ENCODE peak calls at places on chromosomes 1 and 21, in four cellular contexts. L is K562, Y is HepG2, X is GM12878. R is an unnamed sample. For H3K79me2, the result is how much of the 10 kb centered on the place peaks cover.

GRCh38 chr21:15768045-15768601 is 38.3 kb downstream of the USP25 start:
- DNase-seq in L (no peak), Y (no peak), X (no peak), R (no peak)

GRCh38 chr1:210321131-210321530 is 7.6 kb upstream of the HHAT start:
- DNase-seq in L (no peak), Y (no peak), X (no peak), R (no peak)

GRCh38 chr1:235945775-235946565 is 79.3 kb upstream of the LYST start:
- DNase-seq in L (no peak), Y (peak), X (peak), R (no peak)

GRCh38 chr1:206570529-206570928 is 41.7 kb downstream of the EIF2D start:
- DNase-seq in L (no peak), Y (no peak), X (no peak), R (no peak)

GRCh38 chr1:58251415-58252073 is 295.0 kb downstream of the OMA1 start:
- DNase-seq in L (peak), Y (peak), X (no peak), R (peak)

GRCh38 chr1:10737268-10737624 is 59.2 kb downstream of the CASZ1 start:
- DNase-seq in L (no peak), Y (no peak), X (no peak), R (no peak)

GRCh38 chr1:166673722-166674121 is 165.6 kb upstream of the POGK start:
- DNase-seq in L (no peak), Y (no peak), X (no peak), R (no peak)

GRCh38 chr1:176791911-176792310 is 328.9 kb downstream of the PAPPA2 start:
- DNase-seq in L (no peak), Y (no peak), X (no peak), R (no peak)

GRCh38 chr1:1407101-1407956 is at the start of gene MRPL20:
- DNase-seq in L (peak), Y (peak), X (peak), R (peak)

GRCh38 chr1:165851034-165851658 is 23.7 kb downstream of the UCK2 start:
- DNase-seq in L (no peak), Y (no peak), X (no peak), R (no peak)

GRCh38 chr1:189970331-189971230 is 507.1 kb downstream of the BRINP3 start:
- DNase-seq in L (no peak), Y (no peak), X (no peak), R (peak)

GRCh38 chr1:218488986-218489385 is 143.8 kb downstream of the TGFB2 start:
- DNase-seq in L (no peak), Y (no peak), X (no peak), R (no peak)

GRCh38 chr1:151639466-151639865 is 27.6 kb downstream of the SNX27 start:
- DNase-seq in L (no peak), Y (no peak), X (peak), R (no peak)

GRCh38 chr1:218705911-218706893 is 361.1 kb downstream of the TGFB2 start:
- DNase-seq in L (no peak), Y (peak), X (no peak), R (no peak)

GRCh38 chr1:145892486-145893087 is 6.9 kb upstream of the ANKRD35 start:
- DNase-seq in L (no peak), Y (no peak), X (no peak), R (no peak)

GRCh38 chr1:112472142-112472541 is 36.6 kb upstream of the WNT2B start:
- DNase-seq in L (no peak), Y (no peak), X (no peak), R (no peak)

GRCh38 chr1:42913426-42914091 is 45.1 kb downstream of the SLC2A1 start:
- DNase-seq in L (peak), Y (peak), X (peak), R (peak)

GRCh38 chr1:22861764-22862440 is 110.8 kb downstream of the LACTBL1 start:
- DNase-seq in L (peak), Y (no peak), X (no peak), R (peak)

GRCh38 chr1:1359668-1360468 is 1.5 kb upstream of the MXRA8 start:
- DNase-seq in L (no peak), Y (peak), X (no peak), R (no peak)

GRCh38 chr1:77281491-77282186 is at the start of gene AK5:
- DNase-seq in L (no peak), Y (no peak), X (no peak), R (peak)

GRCh38 chr1:91793189-91793588 is 92.8 kb downstream of the TGFBR3 start:
- DNase-seq in L (no peak), Y (no peak), X (no peak), R (no peak)

GRCh38 chr1:23868848-23869450 is 859 bp upstream of the FUCA1 start:
- DNase-seq in L (peak), Y (no peak), X (no peak), R (peak)

GRCh38 chr1:242731446-242731845 is 206.9 kb upstream of the PLD5 start:
- DNase-seq in L (no peak), Y (no peak), X (no peak), R (no peak)

GRCh38 chr1:203320546-203321272 is 15.4 kb downstream of the BTG2 start:
- DNase-seq in L (peak), Y (no peak), X (no peak), R (peak)

GRCh38 chr1:197838836-197839235 is 63.6 kb upstream of the DENND1B start:
- DNase-seq in L (no peak), Y (no peak), X (no peak), R (no peak)

GRCh38 chr1:15354580-15354965 is 55.1 kb upstream of the EFHD2 start:
- DNase-seq in L (no peak), Y (no peak), X (no peak), R (no peak)

GRCh38 chr21:16908087-16908486 is 604.8 kb upstream of the CXADR start:
- DNase-seq in L (no peak), Y (no peak), X (no peak), R (no peak)

GRCh38 chr1:40477680-40478057 is 579 bp downstream of the ZFP69 start:
- DNase-seq in L (no peak), Y (no peak), X (no peak), R (no peak)

GRCh38 chr1:231387770-231388669 is 34.1 kb downstream of the EGLN1 start:
- DNase-seq in L (no peak), Y (no peak), X (no peak), R (no peak)

GRCh38 chr1:112803906-112804762 is 89.0 kb upstream of the PPM1J start:
- DNase-seq in L (peak), Y (peak), X (peak), R (peak)

GRCh38 chr1:19028110-19028509 is 71.6 kb upstream of the IFFO2 start:
- DNase-seq in L (no peak), Y (no peak), X (no peak), R (peak)

GRCh38 chr1:1161683-1162079 is 12.0 kb upstream of the TTLL10 start:
- DNase-seq in L (no peak), Y (no peak), X (no peak), R (no peak)

GRCh38 chr1:61445269-61445825 is 279.6 kb downstream of the TM2D1 start:
- DNase-seq in L (no peak), Y (no peak), X (no peak), R (no peak)

GRCh38 chr21:35475006-35475405 is 425.9 kb upstream of the RUNX1 start:
- DNase-seq in L (no peak), Y (no peak), X (no peak), R (no peak)

GRCh38 chr1:1782399-1783221 is 4.3 kb upstream of the NADK start:
- DNase-seq in L (peak), Y (peak), X (no peak), R (peak)

GRCh38 chr1:2133879-2134215 is 60.7 kb downstream of the FAAP20 start:
- DNase-seq in L (no peak), Y (no peak), X (no peak), R (no peak)

DNA sequence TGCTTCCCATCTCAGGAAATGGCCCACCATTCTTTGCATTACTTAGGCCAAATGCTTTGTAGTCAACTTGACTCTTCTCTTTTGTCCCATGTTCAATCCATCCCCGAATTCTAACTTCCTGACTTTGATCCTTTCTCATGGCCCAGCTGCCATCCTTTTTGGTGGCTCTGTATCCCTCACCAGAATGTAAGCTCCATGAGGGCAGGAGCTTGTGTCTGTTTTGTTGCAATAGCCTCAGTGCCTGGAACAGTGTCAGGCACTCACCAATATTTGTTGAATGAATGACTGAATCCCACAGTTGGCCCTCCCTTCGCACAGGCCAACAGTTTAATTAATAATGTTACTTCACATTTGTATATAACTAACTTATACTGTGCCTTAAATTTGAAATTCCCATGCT is 3.1 kb upstream of the PARP1 start:
- DNase-seq in L (no peak), Y (no peak), X (no peak), R (no peak)
- TF ChIP-seq JUNB in L (no peak), Y (no peak), X (no peak), R (no peak)

GRCh38 chr1:29364101-29364678 is 127.9 kb downstream of the PTPRU start:
- DNase-seq in L (no peak), Y (no peak), X (no peak), R (no peak)

GRCh38 chr1:29362116-29362515 is 125.8 kb downstream of the PTPRU start:
- DNase-seq in L (no peak), Y (no peak), X (no peak), R (no peak)

GRCh38 chr1:29361686-29362085 is 125.4 kb downstream of the PTPRU start:
- DNase-seq in L (no peak), Y (no peak), X (no peak), R (no peak)

GRCh38 chr1:29362764-29363163 is 126.4 kb downstream of the PTPRU start:
- DNase-seq in L (no peak), Y (no peak), X (no peak), R (no peak)

GRCh38 chr1:29363536-29363935 is 127.2 kb downstream of the PTPRU start:
- DNase-seq in L (no peak), Y (no peak), X (no peak), R (no peak)
- H3K79me2 ChIP-seq in L (under half), Y (under half), X (under half), R (under half)

DNA sequence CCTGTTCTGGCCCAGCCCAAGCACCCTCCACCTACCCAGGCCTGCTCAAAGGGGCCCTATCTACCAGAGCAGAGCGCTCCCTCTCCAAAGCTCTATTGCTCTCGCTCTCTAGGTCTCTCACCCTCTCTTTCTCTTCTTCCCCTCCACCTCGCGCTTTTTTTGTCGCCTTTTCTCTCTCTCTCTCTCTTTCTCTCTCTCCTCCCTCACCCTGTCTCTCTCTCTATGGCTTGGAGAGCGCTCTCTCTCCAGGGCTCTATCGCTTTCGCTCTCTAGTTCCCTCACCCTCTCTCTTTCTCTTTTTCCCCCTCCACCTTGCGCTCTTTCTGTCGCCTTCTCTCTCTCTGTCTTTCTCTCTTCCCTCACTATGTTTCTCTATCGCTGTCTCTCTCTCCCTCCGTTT is 3.4 kb upstream of the ZNF678 start:
- DNase-seq in L (no peak), Y (no peak), X (no peak), R (no peak)
- TF ChIP-seq JUNB in L (no peak), Y (no peak), X (no peak), R (no peak)

DNA sequence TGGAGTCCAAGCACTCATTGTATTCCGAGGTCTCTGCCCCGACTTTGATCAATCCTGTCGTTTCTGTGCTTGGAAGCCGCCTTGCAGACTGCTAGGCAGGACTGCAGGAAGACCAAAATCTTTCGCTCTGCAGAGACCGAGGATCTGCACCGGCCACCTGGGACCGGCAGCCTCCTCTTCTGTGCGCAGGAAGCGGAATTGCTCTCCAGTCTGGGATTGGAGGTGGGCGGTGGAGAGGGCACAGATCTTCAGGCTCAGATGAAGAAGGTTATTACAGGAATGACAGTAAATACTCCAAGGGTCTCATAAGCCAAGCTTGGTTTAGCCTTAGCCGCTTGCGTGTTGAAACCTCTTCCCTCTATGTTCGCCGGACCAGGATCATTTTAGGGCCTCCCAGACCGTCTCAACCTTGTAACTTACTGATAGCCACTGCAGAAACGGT is 1.0 kb downstream of the MIA3 start:
- DNase-seq in L (peak), Y (peak), X (no peak), R (peak)
- H3K79me2 ChIP-seq in L (under half), Y (under half), X (under half), R (under half)

DNA sequence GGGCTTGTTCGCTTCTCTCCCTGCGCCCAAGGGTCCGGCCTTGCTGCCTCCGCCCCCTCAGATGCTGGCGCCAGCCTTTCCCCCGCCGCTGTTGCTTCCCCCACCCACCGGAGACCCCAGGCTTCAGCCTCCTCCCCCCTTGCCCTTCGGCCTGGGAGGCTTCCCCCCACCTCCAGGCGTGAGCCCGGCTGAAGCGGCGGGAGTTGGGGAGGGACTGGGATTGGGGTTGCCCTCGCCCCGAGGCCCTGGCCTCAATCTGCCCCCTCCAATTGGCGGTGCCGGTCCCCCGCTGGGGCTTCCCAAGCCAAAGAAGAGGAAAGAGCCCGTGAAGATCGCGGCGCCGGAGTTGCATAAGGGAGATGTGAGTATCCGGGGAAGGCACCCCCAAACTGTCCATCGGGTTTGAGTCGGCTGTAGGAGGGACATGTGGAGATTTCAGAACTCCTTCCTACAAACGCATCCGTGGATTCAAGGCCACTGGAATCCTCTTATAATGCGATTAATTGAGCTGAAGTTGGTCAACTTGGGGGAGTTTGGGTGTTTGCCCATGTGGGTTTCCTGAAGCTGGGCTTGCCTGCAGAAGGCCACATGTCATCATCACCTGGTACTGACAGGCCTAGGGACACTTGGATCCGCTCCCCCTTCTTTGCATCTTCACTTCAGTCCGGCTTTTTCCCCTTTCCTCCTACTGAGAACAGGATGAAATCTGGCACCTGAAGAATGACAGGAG is 709 bp downstream of the PRCC start:
- DNase-seq in L (peak), Y (no peak), X (no peak), R (peak)
- TF ChIP-seq JUNB in L (no peak), Y (no peak), X (no peak), R (no peak)

GRCh38 chr1:5992814-5993552 is 758 bp upstream of the NPHP4 start:
- DNase-seq in L (peak), Y (no peak), X (no peak), R (peak)
- H3K79me2 ChIP-seq in L (under half), Y (under half), X (under half), R (under half)

DNA sequence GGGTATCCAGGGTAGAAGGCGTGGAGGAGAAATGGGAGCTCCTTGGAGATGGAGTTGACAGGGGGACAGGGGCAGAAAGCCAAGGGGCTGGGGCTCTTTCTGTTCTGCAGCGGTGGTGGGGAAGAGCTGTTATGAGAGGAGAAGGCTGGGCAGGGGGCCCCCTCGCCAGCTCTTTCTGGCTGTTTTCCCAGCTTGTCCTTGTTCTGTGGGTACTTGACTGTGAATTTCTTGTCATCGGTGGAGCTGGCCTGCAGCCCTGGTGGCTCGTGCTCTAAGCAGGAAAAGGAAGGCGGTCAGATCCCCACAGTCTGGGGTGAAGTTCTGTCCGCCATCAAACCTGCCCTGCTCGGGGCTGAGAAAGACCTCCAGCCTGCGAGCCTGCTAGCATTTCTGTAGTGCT is 7.6 kb downstream of the ZNF683 start:
- DNase-seq in L (no peak), Y (no peak), X (no peak), R (no peak)
- TF ChIP-seq JUNB in L (no peak), Y (no peak), X (no peak), R (no peak)

GRCh38 chr21:45995686-45996179 is 14.2 kb downstream of the COL6A1 start:
- DNase-seq in L (no peak), Y (no peak), X (no peak), R (no peak)

GRCh38 chr21:45994738-45995685 is 13.4 kb downstream of the COL6A1 start:
- DNase-seq in L (no peak), Y (no peak), X (no peak), R (no peak)

GRCh38 chr21:45993210-45994085 is 11.9 kb downstream of the COL6A1 start:
- DNase-seq in L (no peak), Y (no peak), X (no peak), R (no peak)

GRCh38 chr21:45992311-45993209 is 11.0 kb downstream of the COL6A1 start:
- DNase-seq in L (no peak), Y (no peak), X (no peak), R (no peak)

DNA sequence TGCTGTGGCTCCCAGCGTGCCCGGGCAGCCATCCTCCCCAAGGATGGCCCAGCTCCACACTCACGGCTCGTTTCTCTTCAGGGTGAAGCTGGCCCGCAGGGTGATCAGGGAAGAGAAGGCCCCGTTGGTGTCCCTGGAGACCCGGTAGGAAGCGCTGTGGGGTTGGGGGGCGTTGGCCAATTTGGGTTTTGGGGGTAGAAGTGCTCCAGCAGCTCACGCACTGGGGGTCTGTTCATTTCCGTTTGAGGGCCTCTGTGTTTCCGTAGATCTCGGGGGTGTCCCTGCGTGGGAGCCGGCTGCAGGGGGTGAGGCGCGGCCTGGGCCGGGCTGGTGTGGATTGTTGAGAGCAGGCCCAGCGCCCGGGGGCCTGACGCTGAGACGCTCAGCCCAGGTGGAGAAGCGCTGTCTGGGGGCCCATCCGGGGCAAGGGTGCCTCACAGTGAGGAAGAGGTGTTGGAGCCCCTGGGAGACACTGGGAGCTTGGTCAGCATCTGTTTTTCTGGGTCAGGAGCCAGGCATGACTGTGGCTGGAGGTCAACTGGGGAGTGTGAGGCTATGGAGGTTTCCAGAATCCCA is 12.6 kb downstream of the COL6A1 start:
- DNase-seq in L (no peak), Y (no peak), X (no peak), R (no peak)
- H3K79me2 ChIP-seq in L (under half), Y (under half), X (under half), R (under half)

GRCh38 chr1:185969028-185969427 is 234.8 kb downstream of the HMCN1 start:
- DNase-seq in L (no peak), Y (no peak), X (no peak), R (no peak)

GRCh38 chr1:185966487-185966886 is 232.3 kb downstream of the HMCN1 start:
- DNase-seq in L (no peak), Y (no peak), X (no peak), R (no peak)

GRCh38 chr1:185965870-185966269 is 231.7 kb downstream of the HMCN1 start:
- DNase-seq in L (no peak), Y (no peak), X (no peak), R (no peak)

GRCh38 chr1:185961664-185962063 is 227.5 kb downstream of the HMCN1 start:
- DNase-seq in L (no peak), Y (no peak), X (no peak), R (no peak)

DNA sequence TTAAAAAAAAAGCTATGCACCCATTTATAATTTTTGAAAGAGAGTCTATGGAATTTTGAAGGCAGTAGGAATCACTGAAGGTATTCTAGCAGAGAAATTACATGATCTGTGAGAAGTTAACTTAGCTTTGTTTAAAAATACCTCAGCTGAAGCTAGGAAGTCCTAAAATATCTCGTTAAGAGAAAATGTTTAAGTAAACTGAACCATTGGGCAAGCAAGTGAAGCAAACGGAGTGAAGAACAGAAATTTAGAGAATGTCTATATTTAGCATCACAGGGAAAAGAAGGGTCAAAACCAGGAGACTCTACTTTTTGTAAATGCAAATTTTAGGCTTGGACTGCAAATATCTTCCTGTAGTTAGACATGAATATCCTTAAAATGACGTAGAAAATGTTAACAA is 230.8 kb downstream of the HMCN1 start:
- DNase-seq in L (no peak), Y (no peak), X (no peak), R (no peak)
- TF ChIP-seq JUNB in L (no peak), Y (no peak), X (no peak), R (no peak)